ENCODE peak calls at places on chromosomes 7 and 10, in six cellular contexts. Y is NCI-H2081, N is RWPE1, A is omental fat pad, C is EH, Q is GM12891. F is an unnamed sample.

GRCh38 chr7:88239852-88240251 is 20.0 kb upstream of the SRI start:
- DNase-seq in C (no peak), Y (no peak), Q (no peak), A (no peak), N (no peak), F (no peak)

GRCh38 chr7:72336887-72337821 is 75.0 kb downstream of the CALN1 start:
- DNase-seq in C (no peak), N (no peak), A (no peak), Q (no peak), Y (no peak), F (peak)

GRCh38 chr10:110336111-110336721 is 31.5 kb upstream of the SMNDC1 start:
- DNase-seq in A (no peak), Q (no peak), Y (no peak), N (peak), C (peak), F (peak)

GRCh38 chr7:1531979-1532455 is 1.5 kb downstream of the MAFK start:
- DNase-seq in Y (no peak), N (no peak), C (no peak), Q (no peak), A (no peak), F (no peak)

GRCh38 chr7:4073750-4074149 is 608.3 kb upstream of the FOXK1 start:
- DNase-seq in A (no peak), N (no peak), Q (no peak), Y (no peak), C (no peak), F (no peak)

GRCh38 chr10:12875100-12875499 is 126.4 kb downstream of the CCDC3 start:
- DNase-seq in Q (no peak), N (no peak), A (no peak), Y (no peak), C (no peak), F (no peak)

GRCh38 chr10:115141254-115141653 is 48.1 kb downstream of the ATRNL1 start:
- DNase-seq in C (peak), A (no peak), Y (no peak), N (peak), Q (no peak), F (no peak)

GRCh38 chr10:69349542-69349888 is 67.2 kb downstream of the TACR2 start:
- DNase-seq in A (no peak), Y (no peak), C (no peak), N (no peak), Q (no peak), F (no peak)

GRCh38 chr7:158734861-158735260 is 30.3 kb upstream of the NCAPG2 start:
- DNase-seq in A (no peak), N (peak), Q (no peak), Y (no peak), C (peak), F (no peak)

GRCh38 chr10:74683067-74683466 is 143.3 kb upstream of the KAT6B start:
- DNase-seq in Q (no peak), Y (no peak), A (no peak), N (no peak), C (no peak), F (no peak)

GRCh38 chr10:91883549-91884542 is 25.4 kb downstream of the FGFBP3 start:
- DNase-seq in A (no peak), C (peak), Q (no peak), Y (no peak), N (no peak), F (peak)

GRCh38 chr7:55231736-55232280 is 133.3 kb upstream of the LANCL2 start:
- DNase-seq in A (no peak), Q (no peak), N (no peak), Y (no peak), C (no peak), F (no peak)

GRCh38 chr7:124996778-124997177 is 67.2 kb upstream of the POT1 start:
- DNase-seq in A (no peak), Q (no peak), C (peak), Y (no peak), N (no peak), F (no peak)

GRCh38 chr10:116974442-116975005 is 30.5 kb downstream of the SHTN1 start:
- DNase-seq in C (peak), Q (no peak), A (no peak), Y (no peak), N (peak), F (no peak)

GRCh38 chr10:70508912-70509366 is 30.4 kb downstream of the PALD1 start:
- DNase-seq in Q (no peak), C (peak), N (no peak), A (no peak), Y (peak), F (peak)

GRCh38 chr10:83991986-83992753 is 147.1 kb upstream of the GHITM start:
- DNase-seq in Y (no peak), C (peak), Q (no peak), A (no peak), N (no peak), F (peak)

GRCh38 chr7:75957021-75957736 is 37.2 kb downstream of the TMEM120A start:
- DNase-seq in A (no peak), Y (no peak), Q (no peak), N (no peak), C (peak), F (no peak)

GRCh38 chr7:109549461-109549860 is 979.8 kb downstream of the DNAJB9 start:
- DNase-seq in Q (no peak), N (no peak), A (no peak), Y (no peak), C (no peak), F (no peak)

GRCh38 chr10:114044251-114045070 is 795 bp downstream of the ADRB1 start:
- DNase-seq in Q (no peak), N (no peak), C (no peak), A (no peak), Y (no peak), F (peak)

GRCh38 chr10:62749104-62749683 is 55.3 kb upstream of the ADO start:
- DNase-seq in Q (no peak), A (no peak), N (no peak), Y (no peak), C (no peak), F (no peak)

GRCh38 chr7:50467817-50468610 is 17.9 kb upstream of the FIGNL1 start:
- DNase-seq in A (peak), C (peak), Q (peak), N (peak), Y (peak), F (peak)